ENCODE peak calls at places on chromosomes 12 and 14, in five cellular contexts. E, P, M, Z and D are unnamed samples.

GRCh38 chr14:52268191-52269061 is 928 bp downstream of the PTGDR start:
- DNase-seq in E (no peak), P (no peak), M (no peak), Z (no peak), D (no peak)

GRCh38 chr12:111108726-111109125 is 188.3 kb upstream of the MYL2 start:
- DNase-seq in E (no peak), P (no peak), M (no peak), Z (no peak), D (no peak)

GRCh38 chr12:29921307-29921706 is 137.6 kb upstream of the TMTC1 start:
- DNase-seq in E (peak), P (no peak), M (no peak), Z (no peak), D (peak)

GRCh38 chr12:17076335-17076734 is 470.4 kb upstream of the LMO3 start:
- DNase-seq in E (no peak), P (no peak), M (no peak), Z (no peak), D (peak)

GRCh38 chr14:72416892-72417291 is 477.0 kb downstream of the DPF3 start:
- DNase-seq in E (no peak), P (no peak), M (no peak), Z (no peak), D (peak)

GRCh38 chr12:121942145-121942718 is 23.8 kb downstream of the CFAP251 start:
- DNase-seq in E (no peak), P (no peak), M (no peak), Z (no peak), D (no peak)

GRCh38 chr12:60399064-60399463 is 803.2 kb downstream of the SLC16A7 start:
- DNase-seq in E (no peak), P (no peak), M (no peak), Z (no peak), D (no peak)

GRCh38 chr14:70189678-70190077 is 927 bp upstream of the SLC8A3 start:
- DNase-seq in E (no peak), P (no peak), M (no peak), Z (no peak), D (no peak)

GRCh38 chr14:65259000-65259399 is 153.5 kb upstream of the FUT8 start:
- DNase-seq in E (peak), P (no peak), M (no peak), Z (no peak), D (no peak)

GRCh38 chr12:26651566-26652188 is 181.3 kb downstream of the ITPR2 start:
- DNase-seq in E (peak), P (no peak), M (peak), Z (no peak), D (peak)

GRCh38 chr14:100148837-100149731 is 10.4 kb downstream of the DEGS2 start:
- DNase-seq in E (no peak), P (no peak), M (no peak), Z (no peak), D (no peak)

GRCh38 chr14:91417134-91417982 is at the start of gene CCDC88C:
- DNase-seq in E (peak), P (no peak), M (peak), Z (no peak), D (peak)

GRCh38 chr12:129570796-129571400 is 332.9 kb downstream of the TMEM132D start:
- DNase-seq in E (peak), P (no peak), M (no peak), Z (no peak), D (no peak)

GRCh38 chr14:51095854-51096823 is 1.2 kb upstream of the TRIM9 start:
- DNase-seq in E (peak), P (peak), M (peak), Z (peak), D (no peak)

GRCh38 chr14:74401504-74402241 is 24.3 kb downstream of the SYNDIG1L start:
- DNase-seq in E (peak), P (no peak), M (no peak), Z (no peak), D (peak)

GRCh38 chr12:2535583-2536187 is 259.1 kb upstream of the FKBP4 start:
- DNase-seq in E (peak), P (no peak), M (peak), Z (no peak), D (no peak)